ENCODE peak calls at places on chromosomes 16 and 17, in five cellular contexts. T is iPS-NIHi11; K is activated T-helper 9 cell treated with anti-CD3 and anti-CD28 coated beads, Interleukin-2, amount 50 U/mL, for 16 hours; I is aorta; X is EL. W is an unnamed sample.

GRCh38 chr16:70453891-70454220 is 539 bp upstream of the FCSK start:
- DNase-seq in T (no peak), K (no peak), I (no peak), X (no peak), W (no peak)

GRCh38 chr17:61770043-61770442 is 93.3 kb downstream of the BRIP1 start:
- DNase-seq in T (no peak), K (no peak), I (no peak), X (peak), W (no peak)

GRCh38 chr17:28717578-28718316 is at the start of gene RAB34:
- DNase-seq in T (peak), K (no peak), I (peak), X (peak), W (no peak)

GRCh38 chr17:75250009-75250471 is 11.4 kb downstream of the GGA3 start:
- DNase-seq in T (no peak), K (peak), I (no peak), X (no peak), W (no peak)

GRCh38 chr16:1019234-1019933 is 37.8 kb downstream of the SOX8 start:
- DNase-seq in T (peak), K (no peak), I (peak), X (peak), W (no peak)

GRCh38 chr17:45043813-45044540 is 7.5 kb downstream of the DCAKD start:
- DNase-seq in T (no peak), K (no peak), I (no peak), X (no peak), W (no peak)

GRCh38 chr17:80110447-80110812 is 9.0 kb downstream of the GAA start:
- DNase-seq in T (no peak), K (no peak), I (no peak), X (no peak), W (no peak)

GRCh38 chr16:84467256-84467655 is 37.2 kb downstream of the MEAK7 start:
- DNase-seq in T (no peak), K (no peak), I (no peak), X (no peak), W (peak)

GRCh38 chr16:81711609-81712329 is 67.3 kb upstream of the PLCG2 start:
- DNase-seq in T (peak), K (no peak), I (peak), X (peak), W (no peak)

GRCh38 chr16:57192146-57192545 is 6.0 kb downstream of the RSPRY1 start:
- DNase-seq in T (no peak), K (no peak), I (no peak), X (no peak), W (no peak)

GRCh38 chr17:68182940-68183551 is 64.8 kb upstream of the AMZ2 start:
- DNase-seq in T (peak), K (peak), I (no peak), X (no peak), W (no peak)

GRCh38 chr17:64780096-64781012 is 118.2 kb upstream of the SMURF2 start:
- DNase-seq in T (peak), K (peak), I (peak), X (peak), W (peak)

GRCh38 chr16:29663020-29663828 is at the start of gene SPN:
- DNase-seq in T (no peak), K (peak), I (no peak), X (no peak), W (no peak)

GRCh38 chr17:77124192-77124908 is 16.4 kb upstream of the SEC14L1 start:
- DNase-seq in T (no peak), K (no peak), I (no peak), X (peak), W (no peak)

GRCh38 chr16:49462989-49463371 is 89.4 kb downstream of the C16orf78 start:
- DNase-seq in T (no peak), K (no peak), I (no peak), X (no peak), W (no peak)

GRCh38 chr17:33389506-33390141 is 96.5 kb upstream of the ASIC2 start:
- DNase-seq in T (no peak), K (no peak), I (no peak), X (no peak), W (no peak)

GRCh38 chr17:36205637-36206458 is 5.0 kb upstream of the CCL4L2 start:
- DNase-seq in T (no peak), K (no peak), I (no peak), X (no peak), W (no peak)

GRCh38 chr17:7177954-7178477 is 1.2 kb downstream of the ASGR1 start:
- DNase-seq in T (peak), K (no peak), I (no peak), X (peak), W (no peak)

GRCh38 chr16:77690416-77690815 is 31.9 kb upstream of the NUDT7 start:
- DNase-seq in T (no peak), K (no peak), I (no peak), X (no peak), W (no peak)

GRCh38 chr17:31789707-31790505 is 69.1 kb downstream of the COPRS start:
- DNase-seq in T (no peak), K (no peak), I (no peak), X (no peak), W (no peak)

GRCh38 chr16:46895399-46896313 is 11.5 kb downstream of the GPT2 start:
- DNase-seq in T (no peak), K (no peak), I (no peak), X (no peak), W (no peak)

GRCh38 chr16:85350973-85351372 is 238.7 kb upstream of the CIBAR2 start:
- DNase-seq in T (peak), K (no peak), I (peak), X (peak), W (peak)

GRCh38 chr17:49637050-49637449 is 40.8 kb downstream of the SPOP start:
- DNase-seq in T (no peak), K (no peak), I (no peak), X (peak), W (no peak)

GRCh38 chr16:12802048-12802447 is 1.6 kb downstream of the CPPED1 start:
- DNase-seq in T (no peak), K (no peak), I (no peak), X (no peak), W (no peak)

GRCh38 chr16:397736-398332 is 835 bp downstream of the NME4 start:
- DNase-seq in T (peak), K (no peak), I (peak), X (peak), W (no peak)

GRCh38 chr16:81659249-81659648 is 119.8 kb upstream of the PLCG2 start:
- DNase-seq in T (no peak), K (no peak), I (no peak), X (no peak), W (no peak)

GRCh38 chr17:43713494-43714162 is 45.0 kb downstream of the SOST start:
- DNase-seq in T (peak), K (no peak), I (peak), X (peak), W (no peak)

GRCh38 chr17:9818760-9819159 is 3.1 kb downstream of the GSG1L2 start:
- DNase-seq in T (no peak), K (no peak), I (no peak), X (no peak), W (no peak)

GRCh38 chr17:83062011-83062817 is 17.2 kb upstream of the METRNL start:
- DNase-seq in T (no peak), K (no peak), I (peak), X (no peak), W (peak)

GRCh38 chr17:74282587-74283370 is 8.7 kb downstream of the DNAI2 start:
- DNase-seq in T (no peak), K (peak), I (no peak), X (no peak), W (no peak)

GRCh38 chr16:22031483-22032083 is 23.7 kb downstream of the MOSMO start:
- DNase-seq in T (no peak), K (no peak), I (no peak), X (no peak), W (no peak)

GRCh38 chr17:74736423-74737298 is at the start of gene RAB37:
- DNase-seq in T (peak), K (peak), I (no peak), X (no peak), W (peak)

GRCh38 chr17:10215286-10215685 is 16.9 kb upstream of the GAS7 start:
- DNase-seq in T (no peak), K (no peak), I (peak), X (no peak), W (no peak)

GRCh38 chr17:6969323-6969726 is 26.5 kb upstream of the ALOX12 start:
- DNase-seq in T (no peak), K (no peak), I (no peak), X (no peak), W (no peak)

W was measured in cardiac septum.